ENCODE peak calls at places on chromosomes 2 and 18, in ten cellular contexts. W is A549, M is heart left ventricle, X is stomach, P is adrenal gland, L is body of pancreas, C is spleen, B is GM12892, A is K562, J is IMR-90. S is an unnamed sample.
A peak's percentile ranks its signal among the peaks of the same experiment; 100 is the strongest.

GRCh38 chr2:76314621-76315020 is 603.9 kb upstream of the GCFC2 start:
- DNase-seq in W (no peak), M (no peak), X (no peak), P (no peak), L (no peak), C (no peak), B (no peak), A (no peak), J (no peak), S (no peak)

GRCh38 chr2:41750829-41751228 is 297.0 kb upstream of the PKDCC start:
- DNase-seq in W (no peak), M (no peak), X (no peak), P (no peak), L (no peak), C (no peak), B (no peak), A (no peak), J (no peak), S (no peak)

GRCh38 chr2:238728322-238729260 is 119.3 kb upstream of the TWIST2 start:
- DNase-seq in W (no peak), M (no peak), X (no peak), P (no peak), L (no peak), C (no peak), B (no peak), A (no peak), J (peak; percentile 76), S (peak; percentile 27)

GRCh38 chr2:36547906-36548305 is 50.1 kb downstream of the FEZ2 start:
- DNase-seq in W (no peak), M (no peak), X (no peak), P (no peak), L (no peak), C (no peak), B (no peak), A (no peak), J (no peak), S (no peak)

GRCh38 chr2:26011990-26012856 is 21.7 kb upstream of the RAB10 start:
- DNase-seq in W (peak; percentile 94), M (peak; percentile 54), X (peak; percentile 80), P (peak; percentile 91), L (peak; percentile 60), C (no peak), B (no peak), A (peak; percentile 39), J (peak; percentile 81), S (no peak)

GRCh38 chr2:12244070-12244469 is 472.7 kb upstream of the TRIB2 start:
- DNase-seq in W (no peak), M (no peak), X (no peak), P (no peak), L (no peak), C (no peak), B (no peak), A (no peak), J (peak; percentile 52), S (no peak)

GRCh38 chr2:98710709-98711108 is 20.2 kb downstream of the MGAT4A start:
- DNase-seq in W (no peak), M (no peak), X (no peak), P (no peak), L (no peak), C (no peak), B (no peak), A (no peak), J (no peak), S (no peak)

GRCh38 chr2:129255610-129256313 is 723.7 kb upstream of the RAB6C start:
- DNase-seq in W (no peak), M (no peak), X (no peak), P (no peak), L (no peak), C (no peak), B (no peak), A (no peak), J (no peak), S (no peak)

GRCh38 chr2:216777637-216778273 is 82.1 kb downstream of the TNP1 start:
- DNase-seq in W (peak; percentile 80), M (no peak), X (no peak), P (peak; percentile 50), L (peak; percentile 15), C (no peak), B (peak; percentile 37), A (peak; percentile 74), J (peak; percentile 49), S (peak; percentile 67)

GRCh38 chr18:76459312-76459686 is 35.7 kb downstream of the ZNF516 start:
- DNase-seq in W (no peak), M (no peak), X (no peak), P (no peak), L (no peak), C (peak; percentile 64), B (no peak), A (no peak), J (no peak), S (no peak)

GRCh38 chr2:238142382-238143205 is 4.1 kb downstream of the KLHL30 start:
- DNase-seq in W (no peak), M (no peak), X (no peak), P (no peak), L (no peak), C (no peak), B (no peak), A (no peak), J (no peak), S (no peak)

GRCh38 chr2:171482877-171483276 is 39.4 kb upstream of the CYBRD1 start:
- DNase-seq in W (no peak), M (no peak), X (no peak), P (no peak), L (no peak), C (no peak), B (no peak), A (no peak), J (peak; percentile 27), S (no peak)

GRCh38 chr18:74880706-74881289 is 283.1 kb downstream of the ZNF407 start:
- DNase-seq in W (no peak), M (no peak), X (no peak), P (no peak), L (no peak), C (no peak), B (no peak), A (no peak), J (no peak), S (no peak)

GRCh38 chr2:240431276-240431662 is 4.2 kb upstream of the GPC1 start:
- DNase-seq in W (no peak), M (peak; percentile 2), X (peak; percentile 17), P (peak; percentile 0), L (peak; percentile 6), C (no peak), B (no peak), A (no peak), J (no peak), S (no peak)

GRCh38 chr18:42752921-42753320 is 362.6 kb downstream of the RIT2 start:
- DNase-seq in W (no peak), M (no peak), X (no peak), P (no peak), L (no peak), C (no peak), B (no peak), A (no peak), J (no peak), S (no peak)

GRCh38 chr18:46141199-46141598 is 37.0 kb downstream of the HAUS1 start:
- DNase-seq in W (no peak), M (no peak), X (no peak), P (no peak), L (no peak), C (no peak), B (no peak), A (no peak), J (no peak), S (no peak)

GRCh38 chr2:192749606-192750200 is 555.0 kb upstream of the TMEFF2 start:
- DNase-seq in W (no peak), M (no peak), X (no peak), P (no peak), L (no peak), C (no peak), B (no peak), A (no peak), J (no peak), S (no peak)

GRCh38 chr2:27370026-27370815 is at the start of the genes EIF2B4 and SNX17:
- DNase-seq in W (peak; percentile 98), M (peak; percentile 99), X (peak; percentile 99), P (peak; percentile 99), L (peak; percentile 99), C (peak; percentile 100), B (peak; percentile 93), A (peak; percentile 88), J (peak; percentile 99), S (peak; percentile 88)
- TF ChIP-seq POLR2A in W (peak; percentile 90), M (peak; percentile 62), X (no peak), P (peak; percentile 81), L (peak; percentile 92), C (peak; percentile 2), B (peak; percentile 89), A (peak; percentile 88), J (peak; percentile 80), S (peak; percentile 85)

DNA sequence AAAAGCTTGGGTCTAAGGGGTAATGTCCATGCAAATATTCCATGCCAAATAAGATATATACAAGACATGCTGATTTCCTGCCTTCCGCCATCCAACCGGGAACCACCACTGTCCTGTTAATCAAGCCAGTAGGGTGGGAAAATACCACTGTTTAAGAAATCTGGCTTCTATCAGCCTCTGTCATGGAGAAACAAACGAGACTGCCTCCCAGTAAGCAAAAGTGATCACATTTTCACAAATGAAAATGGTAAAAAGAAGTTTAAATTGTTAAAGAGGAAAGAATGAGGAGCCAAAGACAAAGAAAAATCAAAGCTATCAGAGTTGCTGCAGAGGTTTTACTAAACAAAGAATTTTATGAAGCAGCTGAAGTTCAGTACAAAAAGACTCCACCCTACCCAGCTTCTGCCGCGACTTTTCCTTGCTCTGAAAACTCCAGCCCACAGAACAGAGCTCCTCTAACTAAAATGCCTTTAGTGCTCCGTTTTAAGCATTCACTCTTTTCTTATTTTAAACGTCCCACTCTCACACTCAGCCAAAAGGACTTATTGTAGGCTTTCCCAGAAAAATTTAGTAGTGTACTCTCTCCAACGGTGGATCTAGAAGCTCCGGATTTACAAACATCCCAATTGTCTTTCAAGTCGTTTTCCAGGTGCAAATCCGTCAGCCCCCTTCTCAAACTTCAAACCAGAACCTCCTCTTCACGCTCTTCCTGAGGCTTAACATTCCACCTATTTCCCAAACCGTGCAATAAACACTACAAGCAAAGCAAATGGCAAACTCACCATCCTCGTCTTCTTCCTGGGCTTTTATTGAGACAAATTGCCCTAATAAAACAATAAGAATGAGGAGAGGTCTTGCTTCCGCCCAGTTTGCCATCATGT is 595 bp downstream of the COL5A2 start:
- DNase-seq in W (peak; percentile 25), M (peak; percentile 20), X (no peak), P (peak; percentile 10), L (no peak), C (no peak), B (no peak), A (no peak), J (peak; percentile 78), S (no peak)
- TF ChIP-seq POLR2A in W (no peak), M (no peak), X (no peak), P (no peak), L (no peak), C (no peak), B (no peak), A (no peak), J (peak; percentile 27), S (no peak)

GRCh38 chr2:42810971-42811865 is 18.8 kb upstream of the HAAO start:
- DNase-seq in W (peak; percentile 32), M (peak; percentile 66), X (no peak), P (peak; percentile 43), L (peak; percentile 35), C (peak; percentile 91), B (peak; percentile 49), A (no peak), J (peak; percentile 35), S (peak; percentile 48)
- TF ChIP-seq POLR2A in W (no peak), M (no peak), X (no peak), P (no peak), L (peak; percentile 4), C (peak; percentile 7), B (no peak), A (no peak), J (no peak), S (peak; percentile 25)

GRCh38 chr2:134454931-134455330 is 201.1 kb downstream of the MGAT5 start:
- DNase-seq in W (no peak), M (no peak), X (peak; percentile 23), P (no peak), L (no peak), C (no peak), B (no peak), A (no peak), J (no peak), S (no peak)
- TF ChIP-seq POLR2A in W (no peak), M (no peak), X (no peak), P (no peak), L (no peak), C (no peak), B (no peak), A (no peak), J (no peak), S (no peak)